ENCODE peak calls at places on chromosomes 5 and 9, in ten cellular contexts. One of them, this sample, is unnamed.

GRCh38 chr5:108260858-108261170 is 121.1 kb downstream of the FBXL17 start:
- DNase-seq in NCI-H1436: no peak
- DNase-seq in GM12891: no peak
- DNase-seq in stimulated activated effector memory CD8-positive, alpha-beta T cell treated with anti-CD3 and anti-CD28 coated beads, Interleukin-12 subunit alpha, Interleukin-12 subunit beta, amount 100 ng/mL, for 72 hours: no peak
- DNase-seq in EH: no peak
- DNase-seq in KG1: no peak
- DNase-seq in Calu3: no peak
- DNase-seq in OCI-LY7: no peak
- DNase-seq in pulmonary artery endothelial cell: no peak
- DNase-seq in SW480: no peak
- DNase-seq in this sample: no peak

GRCh38 chr9:79377315-79377855 is 194.4 kb upstream of the TLE4 start:
- DNase-seq in NCI-H1436: no peak
- DNase-seq in GM12891: no peak
- DNase-seq in stimulated activated effector memory CD8-positive, alpha-beta T cell treated with anti-CD3 and anti-CD28 coated beads, Interleukin-12 subunit alpha, Interleukin-12 subunit beta, amount 100 ng/mL, for 72 hours: no peak
- DNase-seq in EH: peak
- DNase-seq in KG1: no peak
- DNase-seq in Calu3: no peak
- DNase-seq in OCI-LY7: no peak
- DNase-seq in pulmonary artery endothelial cell: no peak
- DNase-seq in SW480: no peak
- DNase-seq in this sample: no peak

GRCh38 chr5:124377386-124377785 is 369.1 kb downstream of the ZNF608 start:
- DNase-seq in NCI-H1436: no peak
- DNase-seq in GM12891: no peak
- DNase-seq in stimulated activated effector memory CD8-positive, alpha-beta T cell treated with anti-CD3 and anti-CD28 coated beads, Interleukin-12 subunit alpha, Interleukin-12 subunit beta, amount 100 ng/mL, for 72 hours: no peak
- DNase-seq in EH: no peak
- DNase-seq in KG1: no peak
- DNase-seq in Calu3: no peak
- DNase-seq in OCI-LY7: no peak
- DNase-seq in pulmonary artery endothelial cell: no peak
- DNase-seq in SW480: no peak
- DNase-seq in this sample: no peak

GRCh38 chr9:124968238-124968637 is 27.4 kb upstream of the GOLGA1 start:
- DNase-seq in NCI-H1436: no peak
- DNase-seq in GM12891: no peak
- DNase-seq in stimulated activated effector memory CD8-positive, alpha-beta T cell treated with anti-CD3 and anti-CD28 coated beads, Interleukin-12 subunit alpha, Interleukin-12 subunit beta, amount 100 ng/mL, for 72 hours: no peak
- DNase-seq in EH: no peak
- DNase-seq in KG1: no peak
- DNase-seq in Calu3: no peak
- DNase-seq in OCI-LY7: no peak
- DNase-seq in pulmonary artery endothelial cell: no peak
- DNase-seq in SW480: no peak
- DNase-seq in this sample: no peak

GRCh38 chr9:127794001-127794791 is 8.4 kb downstream of the CDK9 start:
- DNase-seq in NCI-H1436: no peak
- DNase-seq in GM12891: no peak
- DNase-seq in stimulated activated effector memory CD8-positive, alpha-beta T cell treated with anti-CD3 and anti-CD28 coated beads, Interleukin-12 subunit alpha, Interleukin-12 subunit beta, amount 100 ng/mL, for 72 hours: no peak
- DNase-seq in EH: no peak
- DNase-seq in KG1: no peak
- DNase-seq in Calu3: no peak
- DNase-seq in OCI-LY7: no peak
- DNase-seq in pulmonary artery endothelial cell: no peak
- DNase-seq in SW480: no peak
- DNase-seq in this sample: no peak

GRCh38 chr5:107184066-107184465 is 486.7 kb downstream of the EFNA5 start:
- DNase-seq in NCI-H1436: no peak
- DNase-seq in GM12891: no peak
- DNase-seq in stimulated activated effector memory CD8-positive, alpha-beta T cell treated with anti-CD3 and anti-CD28 coated beads, Interleukin-12 subunit alpha, Interleukin-12 subunit beta, amount 100 ng/mL, for 72 hours: no peak
- DNase-seq in EH: no peak
- DNase-seq in KG1: no peak
- DNase-seq in Calu3: no peak
- DNase-seq in OCI-LY7: no peak
- DNase-seq in pulmonary artery endothelial cell: no peak
- DNase-seq in SW480: no peak
- DNase-seq in this sample: no peak

GRCh38 chr9:137070201-137070905 is at the start of gene SAPCD2:
- DNase-seq in NCI-H1436: peak
- DNase-seq in GM12891: peak
- DNase-seq in stimulated activated effector memory CD8-positive, alpha-beta T cell treated with anti-CD3 and anti-CD28 coated beads, Interleukin-12 subunit alpha, Interleukin-12 subunit beta, amount 100 ng/mL, for 72 hours: peak
- DNase-seq in EH: peak
- DNase-seq in KG1: peak
- DNase-seq in Calu3: peak
- DNase-seq in OCI-LY7: peak
- DNase-seq in pulmonary artery endothelial cell: peak
- DNase-seq in SW480: peak
- DNase-seq in this sample: peak

GRCh38 chr9:123775289-123775688 is 154.6 kb downstream of the DENND1A start:
- DNase-seq in NCI-H1436: no peak
- DNase-seq in GM12891: no peak
- DNase-seq in stimulated activated effector memory CD8-positive, alpha-beta T cell treated with anti-CD3 and anti-CD28 coated beads, Interleukin-12 subunit alpha, Interleukin-12 subunit beta, amount 100 ng/mL, for 72 hours: no peak
- DNase-seq in EH: no peak
- DNase-seq in KG1: no peak
- DNase-seq in Calu3: no peak
- DNase-seq in OCI-LY7: no peak
- DNase-seq in pulmonary artery endothelial cell: no peak
- DNase-seq in SW480: no peak
- DNase-seq in this sample: no peak

GRCh38 chr9:126050605-126050990 is 276.0 kb upstream of the MVB12B start:
- DNase-seq in NCI-H1436: no peak
- DNase-seq in GM12891: no peak
- DNase-seq in stimulated activated effector memory CD8-positive, alpha-beta T cell treated with anti-CD3 and anti-CD28 coated beads, Interleukin-12 subunit alpha, Interleukin-12 subunit beta, amount 100 ng/mL, for 72 hours: no peak
- DNase-seq in EH: no peak
- DNase-seq in KG1: no peak
- DNase-seq in Calu3: no peak
- DNase-seq in OCI-LY7: no peak
- DNase-seq in pulmonary artery endothelial cell: no peak
- DNase-seq in SW480: no peak
- DNase-seq in this sample: no peak

GRCh38 chr5:59583151-59583809 is 310.2 kb downstream of the PDE4D start:
- DNase-seq in NCI-H1436: no peak
- DNase-seq in GM12891: no peak
- DNase-seq in stimulated activated effector memory CD8-positive, alpha-beta T cell treated with anti-CD3 and anti-CD28 coated beads, Interleukin-12 subunit alpha, Interleukin-12 subunit beta, amount 100 ng/mL, for 72 hours: no peak
- DNase-seq in EH: no peak
- DNase-seq in KG1: no peak
- DNase-seq in Calu3: no peak
- DNase-seq in OCI-LY7: no peak
- DNase-seq in pulmonary artery endothelial cell: no peak
- DNase-seq in SW480: no peak
- DNase-seq in this sample: no peak

GRCh38 chr5:75078035-75078434 is 25.7 kb upstream of the GCNT4 start:
- DNase-seq in NCI-H1436: no peak
- DNase-seq in GM12891: no peak
- DNase-seq in stimulated activated effector memory CD8-positive, alpha-beta T cell treated with anti-CD3 and anti-CD28 coated beads, Interleukin-12 subunit alpha, Interleukin-12 subunit beta, amount 100 ng/mL, for 72 hours: no peak
- DNase-seq in EH: no peak
- DNase-seq in KG1: no peak
- DNase-seq in Calu3: no peak
- DNase-seq in OCI-LY7: no peak
- DNase-seq in pulmonary artery endothelial cell: no peak
- DNase-seq in SW480: no peak
- DNase-seq in this sample: no peak

GRCh38 chr9:4225291-4226119 is 74.4 kb downstream of the GLIS3 start:
- DNase-seq in NCI-H1436: no peak
- DNase-seq in GM12891: no peak
- DNase-seq in stimulated activated effector memory CD8-positive, alpha-beta T cell treated with anti-CD3 and anti-CD28 coated beads, Interleukin-12 subunit alpha, Interleukin-12 subunit beta, amount 100 ng/mL, for 72 hours: no peak
- DNase-seq in EH: peak
- DNase-seq in KG1: no peak
- DNase-seq in Calu3: no peak
- DNase-seq in OCI-LY7: no peak
- DNase-seq in pulmonary artery endothelial cell: no peak
- DNase-seq in SW480: peak
- DNase-seq in this sample: no peak

GRCh38 chr5:139904566-139905400 is 109.2 kb downstream of the PSD2 start:
- DNase-seq in NCI-H1436: no peak
- DNase-seq in GM12891: no peak
- DNase-seq in stimulated activated effector memory CD8-positive, alpha-beta T cell treated with anti-CD3 and anti-CD28 coated beads, Interleukin-12 subunit alpha, Interleukin-12 subunit beta, amount 100 ng/mL, for 72 hours: no peak
- DNase-seq in EH: no peak
- DNase-seq in KG1: no peak
- DNase-seq in Calu3: no peak
- DNase-seq in OCI-LY7: no peak
- DNase-seq in pulmonary artery endothelial cell: no peak
- DNase-seq in SW480: peak
- DNase-seq in this sample: peak

GRCh38 chr5:36502608-36503007 is 103.8 kb upstream of the SLC1A3 start:
- DNase-seq in NCI-H1436: no peak
- DNase-seq in GM12891: no peak
- DNase-seq in stimulated activated effector memory CD8-positive, alpha-beta T cell treated with anti-CD3 and anti-CD28 coated beads, Interleukin-12 subunit alpha, Interleukin-12 subunit beta, amount 100 ng/mL, for 72 hours: no peak
- DNase-seq in EH: peak
- DNase-seq in KG1: no peak
- DNase-seq in Calu3: peak
- DNase-seq in OCI-LY7: no peak
- DNase-seq in pulmonary artery endothelial cell: no peak
- DNase-seq in SW480: peak
- DNase-seq in this sample: no peak

GRCh38 chr5:27403248-27403882 is 365.0 kb upstream of the CDH9 start:
- DNase-seq in NCI-H1436: no peak
- DNase-seq in GM12891: no peak
- DNase-seq in stimulated activated effector memory CD8-positive, alpha-beta T cell treated with anti-CD3 and anti-CD28 coated beads, Interleukin-12 subunit alpha, Interleukin-12 subunit beta, amount 100 ng/mL, for 72 hours: no peak
- DNase-seq in EH: peak
- DNase-seq in KG1: no peak
- DNase-seq in Calu3: no peak
- DNase-seq in OCI-LY7: no peak
- DNase-seq in pulmonary artery endothelial cell: no peak
- DNase-seq in SW480: peak
- DNase-seq in this sample: no peak

GRCh38 chr9:121169094-121169601 is 32.5 kb downstream of the RAB14 start:
- DNase-seq in NCI-H1436: no peak
- DNase-seq in GM12891: no peak
- DNase-seq in stimulated activated effector memory CD8-positive, alpha-beta T cell treated with anti-CD3 and anti-CD28 coated beads, Interleukin-12 subunit alpha, Interleukin-12 subunit beta, amount 100 ng/mL, for 72 hours: no peak
- DNase-seq in EH: peak
- DNase-seq in KG1: no peak
- DNase-seq in Calu3: peak
- DNase-seq in OCI-LY7: peak
- DNase-seq in pulmonary artery endothelial cell: no peak
- DNase-seq in SW480: peak
- DNase-seq in this sample: no peak

GRCh38 chr5:131634666-131634995 is 398 bp downstream of the RAPGEF6 start:
- DNase-seq in NCI-H1436: peak
- DNase-seq in GM12891: no peak
- DNase-seq in stimulated activated effector memory CD8-positive, alpha-beta T cell treated with anti-CD3 and anti-CD28 coated beads, Interleukin-12 subunit alpha, Interleukin-12 subunit beta, amount 100 ng/mL, for 72 hours: no peak
- DNase-seq in EH: peak
- DNase-seq in KG1: no peak
- DNase-seq in Calu3: peak
- DNase-seq in OCI-LY7: peak
- DNase-seq in pulmonary artery endothelial cell: no peak
- DNase-seq in SW480: peak
- DNase-seq in this sample: no peak

GRCh38 chr9:95506692-95507455 is 9.9 kb downstream of the PTCH1 start:
- DNase-seq in NCI-H1436: no peak
- DNase-seq in GM12891: no peak
- DNase-seq in stimulated activated effector memory CD8-positive, alpha-beta T cell treated with anti-CD3 and anti-CD28 coated beads, Interleukin-12 subunit alpha, Interleukin-12 subunit beta, amount 100 ng/mL, for 72 hours: peak
- DNase-seq in EH: peak
- DNase-seq in KG1: peak
- DNase-seq in Calu3: peak
- DNase-seq in OCI-LY7: peak
- DNase-seq in pulmonary artery endothelial cell: no peak
- DNase-seq in SW480: peak
- DNase-seq in this sample: peak

GRCh38 chr5:170151105-170151831 is 45.6 kb downstream of the FOXI1 start:
- DNase-seq in NCI-H1436: no peak
- DNase-seq in GM12891: no peak
- DNase-seq in stimulated activated effector memory CD8-positive, alpha-beta T cell treated with anti-CD3 and anti-CD28 coated beads, Interleukin-12 subunit alpha, Interleukin-12 subunit beta, amount 100 ng/mL, for 72 hours: no peak
- DNase-seq in EH: peak
- DNase-seq in KG1: no peak
- DNase-seq in Calu3: peak
- DNase-seq in OCI-LY7: no peak
- DNase-seq in pulmonary artery endothelial cell: peak
- DNase-seq in SW480: peak
- DNase-seq in this sample: no peak

GRCh38 chr5:155471027-155471426 is 457.5 kb downstream of the KIF4B start:
- DNase-seq in NCI-H1436: no peak
- DNase-seq in GM12891: no peak
- DNase-seq in stimulated activated effector memory CD8-positive, alpha-beta T cell treated with anti-CD3 and anti-CD28 coated beads, Interleukin-12 subunit alpha, Interleukin-12 subunit beta, amount 100 ng/mL, for 72 hours: no peak
- DNase-seq in EH: no peak
- DNase-seq in KG1: no peak
- DNase-seq in Calu3: no peak
- DNase-seq in OCI-LY7: no peak
- DNase-seq in pulmonary artery endothelial cell: no peak
- DNase-seq in SW480: no peak
- DNase-seq in this sample: no peak

GRCh38 chr9:36874261-36874660 is 159.8 kb downstream of the PAX5 start:
- DNase-seq in NCI-H1436: no peak
- DNase-seq in GM12891: no peak
- DNase-seq in stimulated activated effector memory CD8-positive, alpha-beta T cell treated with anti-CD3 and anti-CD28 coated beads, Interleukin-12 subunit alpha, Interleukin-12 subunit beta, amount 100 ng/mL, for 72 hours: no peak
- DNase-seq in EH: no peak
- DNase-seq in KG1: no peak
- DNase-seq in Calu3: no peak
- DNase-seq in OCI-LY7: no peak
- DNase-seq in pulmonary artery endothelial cell: no peak
- DNase-seq in SW480: no peak
- DNase-seq in this sample: no peak

GRCh38 chr9:34490360-34490759 is 31.8 kb downstream of the DNAI1 start:
- DNase-seq in NCI-H1436: no peak
- DNase-seq in GM12891: no peak
- DNase-seq in stimulated activated effector memory CD8-positive, alpha-beta T cell treated with anti-CD3 and anti-CD28 coated beads, Interleukin-12 subunit alpha, Interleukin-12 subunit beta, amount 100 ng/mL, for 72 hours: no peak
- DNase-seq in EH: no peak
- DNase-seq in KG1: no peak
- DNase-seq in Calu3: no peak
- DNase-seq in OCI-LY7: no peak
- DNase-seq in pulmonary artery endothelial cell: no peak
- DNase-seq in SW480: no peak
- DNase-seq in this sample: no peak

GRCh38 chr5:16841416-16841815 is 94.7 kb downstream of the MYO10 start:
- DNase-seq in NCI-H1436: no peak
- DNase-seq in GM12891: no peak
- DNase-seq in stimulated activated effector memory CD8-positive, alpha-beta T cell treated with anti-CD3 and anti-CD28 coated beads, Interleukin-12 subunit alpha, Interleukin-12 subunit beta, amount 100 ng/mL, for 72 hours: no peak
- DNase-seq in EH: no peak
- DNase-seq in KG1: no peak
- DNase-seq in Calu3: no peak
- DNase-seq in OCI-LY7: no peak
- DNase-seq in pulmonary artery endothelial cell: no peak
- DNase-seq in SW480: no peak
- DNase-seq in this sample: no peak

GRCh38 chr9:32589083-32589713 is 16.2 kb upstream of the NDUFB6 start:
- DNase-seq in NCI-H1436: no peak
- DNase-seq in GM12891: no peak
- DNase-seq in stimulated activated effector memory CD8-positive, alpha-beta T cell treated with anti-CD3 and anti-CD28 coated beads, Interleukin-12 subunit alpha, Interleukin-12 subunit beta, amount 100 ng/mL, for 72 hours: no peak
- DNase-seq in EH: peak
- DNase-seq in KG1: peak
- DNase-seq in Calu3: no peak
- DNase-seq in OCI-LY7: peak
- DNase-seq in pulmonary artery endothelial cell: no peak
- DNase-seq in SW480: peak
- DNase-seq in this sample: peak

GRCh38 chr5:109327572-109327971 is 82.2 kb downstream of the PJA2 start:
- DNase-seq in NCI-H1436: no peak
- DNase-seq in GM12891: no peak
- DNase-seq in stimulated activated effector memory CD8-positive, alpha-beta T cell treated with anti-CD3 and anti-CD28 coated beads, Interleukin-12 subunit alpha, Interleukin-12 subunit beta, amount 100 ng/mL, for 72 hours: no peak
- DNase-seq in EH: no peak
- DNase-seq in KG1: no peak
- DNase-seq in Calu3: no peak
- DNase-seq in OCI-LY7: no peak
- DNase-seq in pulmonary artery endothelial cell: no peak
- DNase-seq in SW480: no peak
- DNase-seq in this sample: no peak